ENCODE peak calls at places on chromosomes 1 and 21, in five cellular contexts. O is amygdala, U is endothelial cell, Q is left ventricle myocardium inferior, G is SJSA1. J is an unnamed sample.

GRCh38 chr1:110628356-110629105 is 22.4 kb upstream of the KCNA2 start:
- DNase-seq in Q (no peak), U (no peak), O (no peak), G (no peak), J (no peak)

GRCh38 chr1:155192346-155193274 is 15.1 kb downstream of the THBS3 start:
- DNase-seq in O (no peak), Q (no peak), G (no peak), U (no peak), J (peak)

GRCh38 chr21:32414579-32415358 is 2.3 kb downstream of the EVA1C start:
- DNase-seq in G (peak), O (no peak), Q (no peak), U (no peak), J (peak)

GRCh38 chr1:55951291-55951690 is 628.1 kb downstream of the PLPP3 start:
- DNase-seq in G (no peak), U (no peak), Q (no peak), O (no peak), J (no peak)

GRCh38 chr1:193219391-193219790 is 33.0 kb upstream of the B3GALT2 start:
- DNase-seq in Q (no peak), G (no peak), U (no peak), O (no peak), J (no peak)

GRCh38 chr21:29185172-29185571 is 54.7 kb downstream of the MAP3K7CL start:
- DNase-seq in U (no peak), Q (no peak), G (no peak), O (no peak), J (no peak)

GRCh38 chr1:170823120-170823519 is 112.2 kb upstream of the MROH9 start:
- DNase-seq in O (no peak), Q (no peak), U (no peak), G (no peak), J (no peak)

GRCh38 chr1:43049487-43049886 is 90.8 kb upstream of the SLC2A1 start:
- DNase-seq in G (no peak), Q (no peak), O (no peak), U (no peak), J (no peak)

GRCh38 chr1:53237638-53238037 is 680 bp downstream of the MAGOH start:
- DNase-seq in U (no peak), Q (no peak), G (no peak), O (no peak), J (peak)

GRCh38 chr1:55572878-55573734 is 357.9 kb upstream of the USP24 start:
- DNase-seq in Q (no peak), G (peak), U (no peak), O (no peak), J (no peak)

GRCh38 chr1:56844709-56845108 is 9.9 kb upstream of the C8A start:
- DNase-seq in G (no peak), Q (no peak), U (no peak), O (no peak), J (no peak)

GRCh38 chr1:76919123-76919522 is 51.8 kb downstream of the ST6GALNAC5 start:
- DNase-seq in G (no peak), U (no peak), Q (no peak), O (no peak), J (no peak)

GRCh38 chr1:119686661-119687060 is 25.1 kb upstream of the PHGDH start:
- DNase-seq in G (no peak), O (no peak), Q (no peak), U (no peak), J (peak)

GRCh38 chr1:223707270-223708000 is 4.9 kb upstream of the CAPN2 start:
- DNase-seq in U (no peak), Q (peak), G (peak), O (no peak), J (peak)

GRCh38 chr1:18486195-18486594 is 5.5 kb downstream of the KLHDC7A start:
- DNase-seq in U (peak), G (no peak), O (no peak), Q (no peak), J (peak)

GRCh38 chr21:29737188-29737587 is 202.6 kb downstream of the GRIK1 start:
- DNase-seq in G (no peak), U (no peak), O (no peak), Q (no peak), J (no peak)

GRCh38 chr1:201072149-201072548 is 40.1 kb downstream of the CACNA1S start:
- DNase-seq in U (no peak), G (peak), Q (no peak), O (no peak), J (no peak)

GRCh38 chr1:18923721-18924610 is 21.6 kb upstream of the ALDH4A1 start:
- DNase-seq in Q (peak), U (no peak), O (no peak), G (no peak), J (no peak)

GRCh38 chr1:108646661-108647269 is 14.1 kb downstream of the HENMT1 start:
- DNase-seq in G (peak), O (peak), U (no peak), Q (peak), J (peak)

J was measured in HT-29.